ENCODE peak calls at places on chromosomes 6 and 20, in eight cellular contexts. P is substantia nigra, V is pancreas, B is hepatocyte, L is lower lobe of right lung, U is AG04450, W is GM23248, Q is heart right ventricle. O is an unnamed sample.

GRCh38 chr6:117505337-117505736 is 22.9 kb downstream of the DCBLD1 start:
- DNase-seq in P (no peak), V (no peak), B (no peak), L (no peak), U (no peak), W (no peak), Q (no peak), O (no peak)

GRCh38 chr6:165600606-165601005 is 62.4 kb downstream of the PDE10A start:
- DNase-seq in P (no peak), V (no peak), B (no peak), L (no peak), U (no peak), W (no peak), Q (no peak), O (no peak)

GRCh38 chr20:11267131-11267761 is 593.4 kb upstream of the JAG1 start:
- DNase-seq in P (no peak), V (peak), B (peak), L (no peak), U (peak), W (peak), Q (peak), O (peak)

GRCh38 chr20:1524004-1524403 is 32.8 kb upstream of the SIRPB2 start:
- DNase-seq in P (no peak), V (no peak), B (no peak), L (no peak), U (no peak), W (no peak), Q (no peak), O (no peak)

GRCh38 chr20:17863577-17864292 is 104.9 kb downstream of the SNX5 start:
- DNase-seq in P (no peak), V (peak), B (peak), L (no peak), U (no peak), W (peak), Q (no peak), O (no peak)

GRCh38 chr20:1467355-1468116 is 887 bp upstream of the NSFL1C start:
- DNase-seq in P (no peak), V (peak), B (peak), L (peak), U (no peak), W (no peak), Q (peak), O (no peak)

GRCh38 chr6:33430991-33431879 is 11.4 kb downstream of the SYNGAP1 start:
- DNase-seq in P (peak), V (no peak), B (peak), L (peak), U (no peak), W (peak), Q (peak), O (no peak)

GRCh38 chr6:11493979-11494378 is 43.6 kb upstream of the TMEM170B start:
- DNase-seq in P (no peak), V (no peak), B (no peak), L (no peak), U (no peak), W (peak), Q (no peak), O (no peak)

GRCh38 chr6:150567360-150567759 is 32.3 kb upstream of the PLEKHG1 start:
- DNase-seq in P (no peak), V (no peak), B (peak), L (no peak), U (no peak), W (no peak), Q (no peak), O (no peak)

GRCh38 chr6:167799033-167799933 is 27.4 kb upstream of the AFDN start:
- DNase-seq in P (no peak), V (no peak), B (no peak), L (no peak), U (no peak), W (peak), Q (no peak), O (no peak)
- H3K27ac ChIP-seq in P (no peak), V (peak), B (no peak), L (no peak), U (no peak), W (no peak), Q (no peak), O (no peak)

DNA sequence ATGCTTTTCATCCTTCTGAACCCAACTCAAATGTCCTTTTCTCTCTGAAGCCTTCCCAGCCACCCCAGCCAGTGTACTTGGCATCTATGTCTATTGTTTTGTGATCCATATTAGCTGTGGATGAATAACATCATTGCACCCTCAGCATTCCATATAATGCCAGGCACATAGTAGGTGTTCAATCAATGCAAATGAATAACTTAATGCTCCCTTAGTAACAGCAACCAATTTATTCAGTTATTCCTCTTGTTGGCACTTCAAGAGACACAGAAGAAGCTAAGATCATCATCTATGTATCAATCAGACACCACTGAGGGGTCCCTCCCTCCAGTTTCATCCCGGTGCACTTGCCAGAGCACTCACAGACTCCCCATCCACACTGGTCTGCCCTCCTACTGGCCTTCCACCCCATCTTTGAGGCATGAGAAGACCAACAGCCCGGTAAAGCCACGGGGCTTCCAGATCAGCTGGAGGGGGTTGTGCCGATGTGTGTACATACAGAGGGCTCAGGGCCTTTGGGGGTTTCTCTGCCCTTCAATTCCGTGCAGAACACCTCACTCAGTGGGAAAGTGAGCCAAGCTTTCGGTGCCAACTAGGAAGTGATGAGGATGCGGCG is 2.4 kb upstream of the TAF8 start:
- DNase-seq in P (no peak), V (no peak), B (no peak), L (no peak), U (no peak), W (peak), Q (no peak), O (no peak)
- H3K27ac ChIP-seq in P (peak), V (peak), B (peak), L (peak), U (no peak), W (no peak), Q (peak), O (no peak)

DNA sequence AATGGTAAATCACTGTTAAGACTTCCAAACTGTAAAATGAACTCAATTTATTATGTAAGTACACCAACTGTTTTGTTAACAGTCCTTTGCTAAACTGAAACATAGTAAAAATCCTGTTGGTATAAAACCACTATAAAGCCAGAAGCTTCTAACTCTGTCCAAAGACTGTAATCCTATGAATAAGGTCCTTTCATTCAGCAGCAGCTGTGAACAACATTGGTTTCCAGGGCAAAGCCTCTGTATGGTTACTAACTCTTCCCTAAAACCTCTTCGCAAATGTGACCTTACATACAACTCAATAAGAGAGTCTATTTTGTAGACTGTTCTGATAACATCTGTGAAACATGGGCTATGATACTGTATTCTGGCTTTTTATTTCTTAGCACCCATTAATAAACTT is 40.1 kb downstream of the NUP153 start:
- DNase-seq in P (no peak), V (no peak), B (no peak), L (no peak), U (no peak), W (no peak), Q (no peak), O (no peak)
- H3K27ac ChIP-seq in P (no peak), V (no peak), B (no peak), L (no peak), U (no peak), W (no peak), Q (no peak), O (no peak)

DNA sequence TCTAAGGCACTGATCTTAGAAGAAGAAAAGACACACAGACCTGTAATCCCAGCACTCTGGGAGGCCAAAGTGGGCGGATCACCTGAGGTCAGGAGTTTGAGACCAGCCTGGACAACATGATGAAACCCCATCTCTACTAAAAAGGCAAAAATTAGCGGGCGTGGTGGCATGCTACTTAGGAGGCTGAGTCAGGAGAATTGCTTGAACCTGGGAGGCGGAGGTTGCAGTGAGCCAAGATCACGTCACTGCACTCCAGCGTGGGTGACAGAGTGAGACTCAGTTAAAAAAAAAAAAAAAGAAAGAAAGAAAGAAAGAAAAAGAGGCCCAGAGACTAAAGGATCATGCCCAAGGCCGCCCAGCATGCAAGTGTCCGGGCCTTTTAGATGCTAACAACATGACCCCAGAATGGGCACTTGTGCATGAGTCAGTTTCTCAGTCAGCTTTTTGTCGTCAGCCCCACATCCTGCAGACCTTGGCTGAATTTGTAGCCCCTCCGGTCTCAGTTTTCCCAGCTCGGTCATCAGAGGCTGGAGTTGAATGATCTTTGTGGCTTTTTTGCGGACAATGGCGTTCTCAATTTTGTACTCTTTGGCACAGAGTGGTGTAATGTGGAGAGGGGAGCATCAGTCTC is 30.5 kb upstream of the APCDD1L start:
- DNase-seq in P (no peak), V (no peak), B (no peak), L (no peak), U (no peak), W (peak), Q (no peak), O (no peak)
- H3K27ac ChIP-seq in P (no peak), V (no peak), B (no peak), L (no peak), U (no peak), W (no peak), Q (no peak), O (no peak)

GRCh38 chr6:128208851-128209580 is 308.2 kb upstream of the THEMIS start:
- DNase-seq in P (no peak), V (no peak), B (no peak), L (no peak), U (no peak), W (peak), Q (no peak), O (no peak)

GRCh38 chr6:128204621-128205020 is 303.8 kb upstream of the THEMIS start:
- DNase-seq in P (no peak), V (no peak), B (no peak), L (no peak), U (no peak), W (peak), Q (no peak), O (no peak)

GRCh38 chr6:128208078-128208477 is 307.2 kb upstream of the THEMIS start:
- DNase-seq in P (no peak), V (no peak), B (no peak), L (no peak), U (no peak), W (peak), Q (no peak), O (no peak)

GRCh38 chr6:128209771-128210170 is 308.9 kb upstream of the THEMIS start:
- DNase-seq in P (no peak), V (no peak), B (no peak), L (no peak), U (no peak), W (peak), Q (no peak), O (no peak)
- H3K27ac ChIP-seq in P (no peak), V (no peak), B (no peak), L (no peak), U (no peak), W (no peak), Q (no peak), O (peak)

DNA sequence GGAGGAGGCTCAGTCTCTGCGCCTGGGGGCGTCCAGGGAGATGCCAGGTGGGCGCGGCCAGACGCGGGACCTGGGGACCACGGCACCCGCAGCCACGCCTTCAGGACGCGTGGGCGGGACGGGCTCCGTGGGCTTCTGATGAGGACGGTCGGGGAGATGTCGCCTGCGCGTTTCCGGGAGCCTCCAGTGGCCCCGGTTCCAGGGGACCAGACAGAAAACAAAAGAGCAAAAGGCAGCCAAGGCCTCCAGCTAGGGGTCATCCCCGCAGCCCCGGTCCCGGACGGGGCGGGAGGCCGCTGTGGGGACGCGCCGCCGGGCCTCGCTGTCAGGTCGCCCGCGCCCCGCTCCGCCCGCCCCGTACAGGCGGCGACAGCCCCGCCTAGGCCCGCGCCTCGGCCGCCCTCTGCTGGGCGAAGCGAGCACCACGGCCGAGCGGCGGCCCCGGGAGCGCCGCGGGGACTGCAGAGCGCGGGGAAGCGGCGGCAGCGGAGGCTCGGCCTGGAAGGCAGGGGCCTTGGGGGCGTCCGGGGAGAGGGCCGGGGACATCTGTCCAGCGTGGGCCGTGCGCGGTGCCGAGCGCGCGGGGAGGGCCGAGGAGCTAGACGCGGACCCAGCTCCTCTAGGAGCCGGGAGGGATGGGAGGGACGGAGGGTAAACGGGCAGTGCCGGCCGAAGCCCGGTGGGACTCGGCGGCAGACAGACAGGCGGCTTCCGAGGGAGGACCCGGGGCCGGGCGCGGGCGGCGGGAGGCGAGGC is 48.7 kb downstream of the TMEM242 start:
- DNase-seq in P (peak), V (peak), B (peak), L (peak), U (no peak), W (peak), Q (peak), O (no peak)
- H3K27ac ChIP-seq in P (peak), V (no peak), B (peak), L (peak), U (no peak), W (no peak), Q (peak), O (no peak)